ENCODE peak calls at places on chromosomes 6 and 20, in seven cellular contexts. J, G, L, V, D, Y and N are unnamed samples.

GRCh38 chr6:89530982-89531381 is 98.0 kb downstream of the ANKRD6 start:
- DNase-seq in J (no peak), G (no peak), L (no peak), V (no peak), D (no peak), Y (no peak), N (no peak)

GRCh38 chr6:85404497-85405174 is 45.2 kb upstream of the NT5E start:
- DNase-seq in J (peak; percentile 93), G (no peak), L (no peak), V (peak; percentile 60), D (no peak), Y (peak; percentile 54), N (no peak)

GRCh38 chr6:167443098-167443680 is 118.3 kb downstream of the TTLL2 start:
- DNase-seq in J (no peak), G (peak; percentile 87), L (no peak), V (no peak), D (no peak), Y (no peak), N (no peak)

GRCh38 chr6:11854418-11855165 is 76.0 kb upstream of the ADTRP start:
- DNase-seq in J (peak; percentile 66), G (no peak), L (no peak), V (no peak), D (no peak), Y (no peak), N (no peak)

GRCh38 chr6:21354805-21355238 is 238.7 kb upstream of the SOX4 start:
- DNase-seq in J (no peak), G (no peak), L (no peak), V (peak; percentile 17), D (peak; percentile 28), Y (no peak), N (no peak)

GRCh38 chr20:48648482-48649051 is 179.2 kb downstream of the PREX1 start:
- DNase-seq in J (no peak), G (no peak), L (peak; percentile 69), V (peak; percentile 22), D (no peak), Y (no peak), N (no peak)

GRCh38 chr6:28544211-28544610 is 18.5 kb downstream of the GPX5 start:
- DNase-seq in J (no peak), G (no peak), L (no peak), V (no peak), D (no peak), Y (no peak), N (no peak)

GRCh38 chr6:3053231-3053508 is 15.1 kb upstream of the RIPK1 start:
- DNase-seq in J (no peak), G (no peak), L (no peak), V (no peak), D (no peak), Y (no peak), N (no peak)

GRCh38 chr20:33653218-33653899 is 8.8 kb upstream of the C20orf144 start:
- DNase-seq in J (peak; percentile 67), G (no peak), L (peak; percentile 79), V (peak; percentile 64), D (no peak), Y (peak; percentile 71), N (no peak)

GRCh38 chr20:701401-702129 is 26.0 kb upstream of the SCRT2 start:
- DNase-seq in J (no peak), G (no peak), L (peak; percentile 28), V (no peak), D (peak; percentile 73), Y (peak; percentile 58), N (peak; percentile 49)

GRCh38 chr20:63894358-63895201 is at the start of gene DNAJC5:
- DNase-seq in J (peak; percentile 91), G (peak; percentile 97), L (peak; percentile 99), V (peak; percentile 97), D (peak; percentile 94), Y (peak; percentile 98), N (peak; percentile 96)

GRCh38 chr20:32278199-32278643 is 770 bp downstream of the KIF3B start:
- DNase-seq in J (peak; percentile 2), G (no peak), L (no peak), V (no peak), D (no peak), Y (no peak), N (no peak)

GRCh38 chr6:22333802-22334201 is 37.0 kb upstream of the PRL start:
- DNase-seq in J (no peak), G (no peak), L (no peak), V (no peak), D (no peak), Y (no peak), N (no peak)

DNA sequence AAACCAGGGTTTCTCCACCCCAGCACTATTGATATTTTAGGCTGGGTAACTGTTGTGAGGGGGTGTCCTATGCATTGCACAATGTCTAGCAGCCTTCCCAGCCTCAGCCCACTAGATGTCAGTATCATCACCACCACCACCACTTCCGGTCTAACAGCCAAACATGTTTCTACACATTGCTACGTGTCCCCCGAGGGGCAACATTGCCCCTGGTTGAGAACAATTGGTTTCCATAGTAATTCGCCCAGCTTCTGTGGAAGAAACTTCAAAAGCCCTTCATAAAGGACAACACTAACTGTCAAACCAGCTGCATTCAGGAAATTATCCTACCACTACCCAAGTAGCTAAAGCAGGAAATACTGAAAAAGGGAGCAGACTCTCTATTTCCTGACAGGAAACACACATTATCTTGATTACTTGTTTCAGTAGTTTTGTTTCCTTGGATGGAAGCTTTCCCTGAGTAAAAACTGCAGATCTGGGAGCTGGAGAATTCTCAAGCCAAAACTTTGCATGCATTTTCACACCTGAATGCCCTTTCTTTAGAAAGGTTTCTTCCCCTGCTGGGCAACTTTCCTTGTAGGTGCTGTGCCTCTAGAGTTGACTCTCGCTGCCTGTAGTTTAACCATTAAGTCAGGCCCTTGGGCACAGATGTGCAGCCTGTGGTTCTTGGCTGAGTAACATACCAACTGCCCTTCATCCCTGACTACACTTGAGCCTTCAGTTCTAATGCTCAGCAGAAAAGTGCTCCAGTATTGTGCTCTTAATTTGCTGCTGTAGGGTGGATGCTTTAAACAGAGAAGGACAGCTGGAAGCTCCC is 23.6 kb downstream of the PKHD1 start:
- DNase-seq in J (peak; percentile 17), G (no peak), L (no peak), V (peak; percentile 56), D (no peak), Y (peak; percentile 53), N (peak; percentile 59)
- TF ChIP-seq POLR2AphosphoS5 in J (no peak), G (no peak), L (no peak), V (no peak), D (no peak), Y (no peak), N (no peak)

DNA sequence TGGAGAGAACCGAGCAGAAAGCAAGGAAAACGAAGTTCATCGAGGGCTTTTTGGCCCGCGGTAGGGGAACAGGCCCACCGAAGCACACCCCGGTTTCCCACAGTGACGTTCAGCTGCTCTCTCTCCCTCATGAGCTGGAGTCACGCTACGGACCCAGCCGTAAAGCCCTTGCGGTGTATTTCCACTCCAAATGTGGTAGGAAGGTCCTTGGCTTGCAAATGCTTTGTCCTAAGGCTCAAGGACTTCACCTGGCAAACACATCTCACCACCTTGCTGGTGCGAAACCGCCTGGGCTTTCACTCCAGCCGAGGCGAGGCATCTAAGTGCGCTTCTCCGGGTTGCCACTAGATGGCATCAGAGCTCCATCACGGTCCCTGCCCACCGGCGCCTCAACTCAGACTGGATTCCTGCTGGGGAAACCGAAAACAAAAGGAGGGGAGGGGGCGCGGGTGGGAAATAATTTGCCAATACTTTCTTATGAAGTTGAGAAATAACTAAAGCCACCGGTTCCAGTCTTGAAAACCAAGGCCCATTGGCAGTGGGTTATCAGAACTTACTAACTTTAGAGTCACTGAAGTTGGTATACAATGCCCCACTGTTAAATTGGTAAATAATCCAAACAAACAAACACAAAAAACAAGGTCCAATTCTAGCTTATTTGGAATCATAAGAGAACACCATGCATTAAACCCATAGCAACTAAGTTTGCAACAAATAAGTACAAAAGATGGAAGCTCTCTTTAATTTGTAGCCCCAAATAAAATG is 13.4 kb upstream of the FOXC1 start:
- DNase-seq in J (peak; percentile 58), G (no peak), L (peak; percentile 91), V (peak; percentile 55), D (peak; percentile 50), Y (peak; percentile 69), N (no peak)
- H3K4me3 ChIP-seq in J (no peak overlapping the region), G (peak overlapping the region; percentile 8), L (peak overlapping the region; percentile 26), V (no peak overlapping the region), D (no peak overlapping the region), Y (peak overlapping the region; percentile 27), N (peak overlapping the region; percentile 4)

DNA sequence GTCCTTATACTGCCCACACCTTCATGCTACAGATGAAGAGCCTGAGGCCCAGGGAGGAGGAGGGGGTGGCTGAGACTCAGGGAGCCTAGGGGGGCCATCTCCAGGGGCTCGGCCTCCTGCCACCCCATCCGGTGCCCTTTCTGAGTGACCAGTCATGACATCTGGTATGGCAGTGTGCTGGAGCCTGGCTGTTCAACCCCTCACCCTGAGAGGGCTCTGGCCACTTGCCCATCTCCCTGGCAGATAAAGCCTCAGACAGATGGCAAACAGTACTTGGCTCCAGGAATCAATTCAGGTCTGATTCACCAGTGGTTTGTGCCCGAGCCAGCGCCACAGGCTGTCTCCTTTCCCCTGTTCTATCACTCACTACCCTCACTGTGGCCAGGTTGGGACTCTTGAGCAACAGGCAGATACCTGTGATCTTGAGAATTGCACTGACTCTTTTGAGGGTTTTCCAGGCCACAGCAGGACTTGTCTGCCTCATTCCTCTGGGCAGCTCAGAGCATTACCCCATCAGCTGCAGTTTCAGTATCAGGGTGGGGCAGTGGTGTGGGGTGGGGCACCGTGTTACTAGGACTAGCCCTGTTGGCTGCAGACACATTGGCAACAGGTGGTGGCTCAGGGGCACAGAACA is 22.8 kb downstream of the SRSF3 start:
- DNase-seq in J (peak; percentile 67), G (no peak), L (no peak), V (peak; percentile 80), D (peak; percentile 79), Y (peak; percentile 82), N (peak; percentile 65)
- TF ChIP-seq POLR2AphosphoS5 in J (peak; percentile 40), G (no peak), L (peak; percentile 19), V (no peak), D (peak; percentile 72), Y (no peak), N (peak; percentile 40)

GRCh38 chr6:14638562-14638931 is 521.0 kb downstream of the CD83 start:
- DNase-seq in J (no peak), G (no peak), L (no peak), V (no peak), D (no peak), Y (no peak), N (no peak)
- H3K4me3 ChIP-seq in J (no peak overlapping the region), G (peak overlapping the region; percentile 37), L (peak overlapping the region; percentile 52), V (no peak overlapping the region), D (no peak overlapping the region), Y (peak overlapping the region; percentile 15), N (peak overlapping the region; percentile 31)

DNA sequence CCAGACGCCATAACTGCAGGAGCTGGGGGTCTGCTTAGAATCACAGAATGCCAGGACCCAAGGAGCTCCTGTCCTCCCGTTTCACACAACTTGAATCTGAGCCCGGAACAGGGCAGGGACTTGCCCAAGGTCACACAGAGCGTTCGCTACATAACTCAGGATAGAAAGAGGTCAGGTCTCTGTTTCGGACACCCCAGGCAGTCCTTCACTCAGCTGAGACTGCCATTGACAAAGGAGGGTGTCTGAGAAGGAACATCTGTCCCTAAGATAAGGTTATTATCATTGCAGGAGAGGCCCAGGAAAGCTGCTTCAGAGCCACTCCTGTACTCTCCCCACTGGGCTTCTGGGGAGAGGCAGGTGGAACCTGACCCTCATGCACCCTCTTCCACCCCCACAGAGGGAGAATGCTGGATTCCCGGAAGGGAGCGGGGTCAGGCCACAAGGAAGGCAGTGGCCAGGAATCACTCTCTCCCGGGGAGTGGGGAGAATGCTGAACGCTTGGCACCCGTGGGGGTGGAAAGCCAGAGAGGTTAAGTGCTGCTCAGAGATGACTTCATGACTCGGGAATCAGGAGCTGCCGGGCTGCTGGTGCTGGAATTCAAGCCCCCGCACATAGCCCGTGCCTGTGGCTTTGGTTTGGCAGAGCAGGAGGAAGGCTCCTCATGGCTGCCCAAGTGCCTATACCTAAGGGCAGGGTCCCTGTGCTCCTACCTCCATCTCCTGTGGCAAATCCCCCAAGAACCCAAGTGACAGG is 10.7 kb downstream of the SDC4 start:
- DNase-seq in J (no peak), G (no peak), L (no peak), V (peak; percentile 53), D (no peak), Y (peak; percentile 56), N (no peak)
- TF ChIP-seq POLR2AphosphoS5 in J (peak; percentile 14), G (peak; percentile 81), L (peak; percentile 81), V (peak; percentile 47), D (peak; percentile 34), Y (no peak), N (peak; percentile 34)